ENCODE peak calls at places on chromosomes 5 and 9, in eight cellular contexts. One of them, this sample, is unnamed.

GRCh38 chr5:2391566-2391965 is 359.9 kb downstream of the IRX2 start:
- DNase-seq in HCT116: no peak
- DNase-seq in GM12865: no peak
- DNase-seq in fibroblast of the aortic adventitia: no peak
- DNase-seq in uterus: no peak
- DNase-seq in mesothelial cell of epicardium: no peak
- DNase-seq in GM20000: no peak
- DNase-seq in lower lobe of right lung: no peak
- DNase-seq in this sample: no peak

GRCh38 chr5:37212096-37212495 is 37.1 kb downstream of the CPLANE1 start:
- DNase-seq in GM20000: no peak
- DNase-seq in lower lobe of right lung: no peak
- DNase-seq in HCT116: no peak
- DNase-seq in GM12865: no peak
- DNase-seq in uterus: no peak
- DNase-seq in mesothelial cell of epicardium: no peak
- DNase-seq in fibroblast of the aortic adventitia: no peak
- DNase-seq in this sample: no peak

GRCh38 chr9:85453850-85454249 is 287.9 kb downstream of the AGTPBP1 start:
- DNase-seq in GM20000: no peak
- DNase-seq in lower lobe of right lung: no peak
- DNase-seq in uterus: no peak
- DNase-seq in GM12865: no peak
- DNase-seq in fibroblast of the aortic adventitia: peak; percentile 53
- DNase-seq in HCT116: no peak
- DNase-seq in mesothelial cell of epicardium: no peak
- DNase-seq in this sample: no peak

GRCh38 chr9:108194154-108194553 is 661.6 kb downstream of the ACTL7B start:
- DNase-seq in GM20000: no peak
- DNase-seq in lower lobe of right lung: no peak
- DNase-seq in mesothelial cell of epicardium: no peak
- DNase-seq in fibroblast of the aortic adventitia: no peak
- DNase-seq in GM12865: no peak
- DNase-seq in uterus: no peak
- DNase-seq in HCT116: no peak
- DNase-seq in this sample: no peak

GRCh38 chr9:23123048-23123632 is 676.5 kb downstream of the DMRTA1 start:
- DNase-seq in uterus: no peak
- DNase-seq in mesothelial cell of epicardium: peak; percentile 54
- DNase-seq in HCT116: no peak
- DNase-seq in fibroblast of the aortic adventitia: peak; percentile 53
- DNase-seq in lower lobe of right lung: no peak
- DNase-seq in GM20000: no peak
- DNase-seq in GM12865: peak; percentile 29
- DNase-seq in this sample: no peak

GRCh38 chr9:89529243-89530030 is 31.5 kb upstream of the SEMA4D start:
- DNase-seq in uterus: no peak
- DNase-seq in GM20000: no peak
- DNase-seq in lower lobe of right lung: no peak
- DNase-seq in fibroblast of the aortic adventitia: no peak
- DNase-seq in mesothelial cell of epicardium: no peak
- DNase-seq in GM12865: no peak
- DNase-seq in HCT116: no peak
- DNase-seq in this sample: no peak

GRCh38 chr9:107712390-107712789 is 222.8 kb upstream of the KLF4 start:
- DNase-seq in mesothelial cell of epicardium: no peak
- DNase-seq in uterus: no peak
- DNase-seq in fibroblast of the aortic adventitia: peak; percentile 35
- DNase-seq in HCT116: peak; percentile 77
- DNase-seq in GM12865: peak; percentile 29
- DNase-seq in GM20000: no peak
- DNase-seq in lower lobe of right lung: no peak
- DNase-seq in this sample: peak; percentile 67

GRCh38 chr9:2336055-2336454 is 285.5 kb upstream of the VLDLR start:
- DNase-seq in GM20000: no peak
- DNase-seq in fibroblast of the aortic adventitia: peak; percentile 22
- DNase-seq in lower lobe of right lung: no peak
- DNase-seq in HCT116: no peak
- DNase-seq in uterus: no peak
- DNase-seq in mesothelial cell of epicardium: no peak
- DNase-seq in GM12865: peak; percentile 32
- DNase-seq in this sample: no peak

GRCh38 chr5:142830241-142831018 is 60.3 kb downstream of the ARHGAP26 start:
- DNase-seq in HCT116: no peak
- DNase-seq in uterus: no peak
- DNase-seq in lower lobe of right lung: no peak
- DNase-seq in GM20000: no peak
- DNase-seq in fibroblast of the aortic adventitia: peak; percentile 57
- DNase-seq in GM12865: no peak
- DNase-seq in mesothelial cell of epicardium: no peak
- DNase-seq in this sample: no peak

GRCh38 chr9:32385135-32385884 is 867 bp downstream of the ACO1 start:
- DNase-seq in lower lobe of right lung: no peak
- DNase-seq in fibroblast of the aortic adventitia: peak; percentile 34
- DNase-seq in mesothelial cell of epicardium: no peak
- DNase-seq in uterus: no peak
- DNase-seq in GM12865: no peak
- DNase-seq in HCT116: no peak
- DNase-seq in GM20000: no peak
- DNase-seq in this sample: no peak

GRCh38 chr9:79215819-79216218 is 355.9 kb upstream of the TLE4 start:
- DNase-seq in HCT116: no peak
- DNase-seq in lower lobe of right lung: no peak
- DNase-seq in GM20000: no peak
- DNase-seq in GM12865: no peak
- DNase-seq in fibroblast of the aortic adventitia: peak; percentile 60
- DNase-seq in uterus: no peak
- DNase-seq in mesothelial cell of epicardium: no peak
- DNase-seq in this sample: no peak

GRCh38 chr5:142325677-142326479 is 1.1 kb upstream of the SPRY4 start:
- DNase-seq in fibroblast of the aortic adventitia: peak; percentile 61
- DNase-seq in mesothelial cell of epicardium: peak; percentile 60
- DNase-seq in GM20000: no peak
- DNase-seq in HCT116: peak; percentile 63
- DNase-seq in GM12865: no peak
- DNase-seq in uterus: no peak
- DNase-seq in lower lobe of right lung: peak; percentile 73
- DNase-seq in this sample: no peak

GRCh38 chr9:131657890-131658752 is 81.8 kb downstream of the RAPGEF1 start:
- DNase-seq in fibroblast of the aortic adventitia: peak; percentile 88
- DNase-seq in lower lobe of right lung: no peak
- DNase-seq in mesothelial cell of epicardium: no peak
- DNase-seq in GM12865: no peak
- DNase-seq in HCT116: peak; percentile 75
- DNase-seq in uterus: no peak
- DNase-seq in GM20000: no peak
- DNase-seq in this sample: peak; percentile 88

GRCh38 chr5:53416144-53416730 is 64.2 kb upstream of the FST start:
- DNase-seq in HCT116: peak; percentile 12
- DNase-seq in GM12865: no peak
- DNase-seq in lower lobe of right lung: no peak
- DNase-seq in mesothelial cell of epicardium: no peak
- DNase-seq in fibroblast of the aortic adventitia: no peak
- DNase-seq in uterus: no peak
- DNase-seq in GM20000: no peak
- DNase-seq in this sample: no peak

GRCh38 chr9:37486616-37487544 is 1.1 kb downstream of the POLR1E start:
- DNase-seq in uterus: peak; percentile 73
- DNase-seq in mesothelial cell of epicardium: peak; percentile 36
- DNase-seq in HCT116: no peak
- DNase-seq in GM12865: no peak
- DNase-seq in lower lobe of right lung: no peak
- DNase-seq in GM20000: no peak
- DNase-seq in fibroblast of the aortic adventitia: peak; percentile 98
- DNase-seq in this sample: no peak

GRCh38 chr5:127492854-127493738 is 24.3 kb upstream of the PRRC1 start:
- DNase-seq in uterus: no peak
- DNase-seq in GM20000: peak; percentile 31
- DNase-seq in fibroblast of the aortic adventitia: peak; percentile 70
- DNase-seq in HCT116: peak; percentile 54
- DNase-seq in lower lobe of right lung: no peak
- DNase-seq in mesothelial cell of epicardium: no peak
- DNase-seq in GM12865: peak; percentile 18
- DNase-seq in this sample: no peak

GRCh38 chr5:144237851-144238250 is 67.2 kb downstream of the KCTD16 start:
- DNase-seq in fibroblast of the aortic adventitia: peak; percentile 65
- DNase-seq in HCT116: no peak
- DNase-seq in mesothelial cell of epicardium: no peak
- DNase-seq in GM20000: no peak
- DNase-seq in lower lobe of right lung: no peak
- DNase-seq in uterus: no peak
- DNase-seq in GM12865: no peak
- DNase-seq in this sample: no peak

GRCh38 chr9:120944434-120945125 is 18.0 kb upstream of the TRAF1 start:
- DNase-seq in GM20000: peak; percentile 70
- DNase-seq in mesothelial cell of epicardium: no peak
- DNase-seq in fibroblast of the aortic adventitia: no peak
- DNase-seq in HCT116: no peak
- DNase-seq in lower lobe of right lung: no peak
- DNase-seq in GM12865: peak; percentile 73
- DNase-seq in uterus: no peak
- DNase-seq in this sample: no peak

GRCh38 chr5:174624754-174625506 is 99.5 kb upstream of the MSX2 start:
- DNase-seq in mesothelial cell of epicardium: no peak
- DNase-seq in lower lobe of right lung: no peak
- DNase-seq in GM20000: no peak
- DNase-seq in fibroblast of the aortic adventitia: no peak
- DNase-seq in uterus: no peak
- DNase-seq in GM12865: no peak
- DNase-seq in HCT116: no peak
- DNase-seq in this sample: no peak

GRCh38 chr5:80554646-80555045 is 15.4 kb downstream of the ANKRD34B start:
- DNase-seq in uterus: no peak
- DNase-seq in lower lobe of right lung: no peak
- DNase-seq in HCT116: no peak
- DNase-seq in GM20000: no peak
- DNase-seq in GM12865: no peak
- DNase-seq in fibroblast of the aortic adventitia: no peak
- DNase-seq in mesothelial cell of epicardium: no peak
- DNase-seq in this sample: no peak

GRCh38 chr5:154228696-154229095 is 38.2 kb downstream of the GALNT10 start:
- DNase-seq in lower lobe of right lung: no peak
- DNase-seq in GM12865: peak; percentile 81
- DNase-seq in uterus: no peak
- DNase-seq in mesothelial cell of epicardium: no peak
- DNase-seq in GM20000: peak; percentile 49
- DNase-seq in HCT116: no peak
- DNase-seq in fibroblast of the aortic adventitia: no peak
- DNase-seq in this sample: no peak

GRCh38 chr5:133939668-133940067 is 28.8 kb downstream of the C5orf15 start:
- DNase-seq in HCT116: no peak
- DNase-seq in GM12865: peak; percentile 33
- DNase-seq in lower lobe of right lung: no peak
- DNase-seq in GM20000: no peak
- DNase-seq in uterus: no peak
- DNase-seq in mesothelial cell of epicardium: no peak
- DNase-seq in fibroblast of the aortic adventitia: no peak
- DNase-seq in this sample: no peak

GRCh38 chr9:135971892-135972291 is 10.7 kb upstream of the UBAC1 start:
- DNase-seq in GM20000: no peak
- DNase-seq in HCT116: peak; percentile 67
- DNase-seq in fibroblast of the aortic adventitia: no peak
- DNase-seq in GM12865: peak; percentile 40
- DNase-seq in uterus: no peak
- DNase-seq in mesothelial cell of epicardium: peak; percentile 89
- DNase-seq in lower lobe of right lung: peak; percentile 74
- DNase-seq in this sample: no peak

GRCh38 chr5:173963107-173963506 is 25.9 kb upstream of the C5orf47 start:
- DNase-seq in uterus: no peak
- DNase-seq in fibroblast of the aortic adventitia: peak; percentile 62
- DNase-seq in lower lobe of right lung: no peak
- DNase-seq in mesothelial cell of epicardium: no peak
- DNase-seq in HCT116: no peak
- DNase-seq in GM12865: no peak
- DNase-seq in GM20000: no peak
- DNase-seq in this sample: no peak

GRCh38 chr5:89283758-89284493 is 400.9 kb upstream of the MEF2C start:
- DNase-seq in mesothelial cell of epicardium: no peak
- DNase-seq in fibroblast of the aortic adventitia: no peak
- DNase-seq in GM12865: no peak
- DNase-seq in GM20000: no peak
- DNase-seq in HCT116: no peak
- DNase-seq in lower lobe of right lung: no peak
- DNase-seq in uterus: no peak
- DNase-seq in this sample: no peak
- TF ChIP-seq CTCF in mesothelial cell of epicardium: peak; percentile 27
- TF ChIP-seq CTCF in fibroblast of the aortic adventitia: no peak
- TF ChIP-seq CTCF in GM12865: no peak
- TF ChIP-seq CTCF in GM20000: no peak
- TF ChIP-seq CTCF in HCT116: peak; percentile 40
- TF ChIP-seq CTCF in lower lobe of right lung: no peak
- TF ChIP-seq CTCF in uterus: no peak
- TF ChIP-seq CTCF in this sample: peak; percentile 18

GRCh38 chr5:425714-426113 is 17.3 kb upstream of the EXOC3 start:
- DNase-seq in GM12865: no peak
- DNase-seq in uterus: no peak
- DNase-seq in fibroblast of the aortic adventitia: peak; percentile 50
- DNase-seq in mesothelial cell of epicardium: no peak
- DNase-seq in lower lobe of right lung: no peak
- DNase-seq in GM20000: no peak
- DNase-seq in HCT116: no peak
- DNase-seq in this sample: no peak
- TF ChIP-seq CTCF in GM12865: no peak
- TF ChIP-seq CTCF in uterus: no peak
- TF ChIP-seq CTCF in fibroblast of the aortic adventitia: peak; percentile 36
- TF ChIP-seq CTCF in mesothelial cell of epicardium: no peak
- TF ChIP-seq CTCF in lower lobe of right lung: no peak
- TF ChIP-seq CTCF in GM20000: no peak
- TF ChIP-seq CTCF in HCT116: no peak
- TF ChIP-seq CTCF in this sample: no peak

GRCh38 chr5:74184649-74185048 is 455.9 kb downstream of the ENC1 start:
- DNase-seq in GM20000: no peak
- DNase-seq in fibroblast of the aortic adventitia: no peak
- DNase-seq in lower lobe of right lung: no peak
- DNase-seq in HCT116: no peak
- DNase-seq in uterus: no peak
- DNase-seq in GM12865: no peak
- DNase-seq in mesothelial cell of epicardium: no peak
- DNase-seq in this sample: no peak
- TF ChIP-seq CTCF in GM20000: no peak
- TF ChIP-seq CTCF in fibroblast of the aortic adventitia: no peak
- TF ChIP-seq CTCF in lower lobe of right lung: no peak
- TF ChIP-seq CTCF in HCT116: no peak
- TF ChIP-seq CTCF in uterus: no peak
- TF ChIP-seq CTCF in GM12865: no peak
- TF ChIP-seq CTCF in mesothelial cell of epicardium: no peak
- TF ChIP-seq CTCF in this sample: no peak

GRCh38 chr9:103789686-103790085 is 304.4 kb upstream of the SMC2 start:
- DNase-seq in GM20000: peak; percentile 19
- DNase-seq in HCT116: no peak
- DNase-seq in fibroblast of the aortic adventitia: no peak
- DNase-seq in lower lobe of right lung: no peak
- DNase-seq in GM12865: peak; percentile 41
- DNase-seq in mesothelial cell of epicardium: no peak
- DNase-seq in uterus: no peak
- DNase-seq in this sample: no peak
- TF ChIP-seq CTCF in GM20000: peak; percentile 19
- TF ChIP-seq CTCF in HCT116: peak; percentile 4
- TF ChIP-seq CTCF in fibroblast of the aortic adventitia: peak; percentile 7
- TF ChIP-seq CTCF in lower lobe of right lung: peak; percentile 13
- TF ChIP-seq CTCF in GM12865: peak; percentile 47
- TF ChIP-seq CTCF in mesothelial cell of epicardium: peak; percentile 48
- TF ChIP-seq CTCF in uterus: no peak
- TF ChIP-seq CTCF in this sample: no peak

GRCh38 chr9:17063535-17064135 is 71.2 kb upstream of the CNTLN start:
- DNase-seq in mesothelial cell of epicardium: no peak
- DNase-seq in HCT116: peak; percentile 32
- DNase-seq in GM12865: peak; percentile 49
- DNase-seq in GM20000: peak; percentile 37
- DNase-seq in fibroblast of the aortic adventitia: peak; percentile 70
- DNase-seq in uterus: no peak
- DNase-seq in lower lobe of right lung: no peak
- DNase-seq in this sample: no peak
- TF ChIP-seq CTCF in mesothelial cell of epicardium: peak; percentile 60
- TF ChIP-seq CTCF in HCT116: peak; percentile 69
- TF ChIP-seq CTCF in GM12865: peak; percentile 79
- TF ChIP-seq CTCF in GM20000: peak; percentile 79
- TF ChIP-seq CTCF in fibroblast of the aortic adventitia: peak; percentile 86
- TF ChIP-seq CTCF in uterus: peak; percentile 67
- TF ChIP-seq CTCF in lower lobe of right lung: peak; percentile 74
- TF ChIP-seq CTCF in this sample: peak; percentile 78